ENCODE peak calls at places on chromosomes 2 and 18, in eight cellular contexts. H is lower leg skin; P is ascending aorta; J is activated CD8-positive, alpha-beta memory T cell treated with anti-CD3 and anti-CD28 coated beads for 4 hours; M is ecto neural progenitor cell; Z is activated B cell treated with CpG ODN at 0.5 μM for 24 hours; N is CD8-positive, alpha-beta memory T cell; W is stimulated activated CD4-positive, alpha-beta T cell treated with anti-CD3 and anti-CD28 coated beads, Interleukin-2, amount 100 ng/mL, for 24 hours. G is an unnamed sample.

GRCh38 chr2:194819367-194819766 is 837.7 kb upstream of the SLC39A10 start:
- DNase-seq in M (no peak), P (no peak), W (no peak), N (no peak), J (no peak), H (no peak), Z (no peak), G (no peak)

GRCh38 chr2:218082586-218083351 is 13.7 kb downstream of the RUFY4 start:
- DNase-seq in W (no peak), P (no peak), Z (no peak), H (no peak), J (no peak), M (no peak), N (no peak), G (no peak)

GRCh38 chr18:75553021-75553420 is 125.5 kb upstream of the SMIM21 start:
- DNase-seq in P (no peak), H (no peak), W (no peak), Z (no peak), M (no peak), N (no peak), J (no peak), G (no peak)

GRCh38 chr2:96353032-96353561 is 17.5 kb downstream of the NCAPH start:
- DNase-seq in P (peak), Z (no peak), W (no peak), M (no peak), H (peak), N (no peak), J (no peak), G (no peak)

GRCh38 chr2:2846379-2847130 is 515.5 kb upstream of the MYT1L start:
- DNase-seq in H (no peak), J (no peak), M (no peak), N (no peak), W (no peak), P (no peak), Z (no peak), G (no peak)

GRCh38 chr18:77207540-77207939 is 42.1 kb upstream of the GALR1 start:
- DNase-seq in M (no peak), H (peak), P (peak), J (no peak), Z (no peak), N (peak), W (peak), G (peak)

GRCh38 chr18:5294618-5295230 is 802 bp downstream of the ZBTB14 start:
- DNase-seq in N (peak), Z (peak), H (peak), M (peak), J (peak), P (peak), W (peak), G (peak)

GRCh38 chr2:31253344-31254155 is 19.6 kb downstream of the EHD3 start:
- DNase-seq in W (no peak), J (no peak), N (no peak), P (no peak), M (no peak), H (no peak), Z (no peak), G (no peak)

GRCh38 chr2:43327119-43327518 is 100.7 kb upstream of the ZFP36L2 start:
- DNase-seq in N (no peak), W (no peak), M (no peak), Z (no peak), H (no peak), J (no peak), P (peak), G (no peak)

GRCh38 chr2:42905341-42906114 is 113.1 kb upstream of the HAAO start:
- DNase-seq in H (no peak), J (no peak), M (no peak), P (peak), W (no peak), Z (no peak), N (no peak), G (no peak)

GRCh38 chr2:134836986-134837385 is 1.4 kb upstream of the ACMSD start:
- DNase-seq in N (no peak), J (no peak), W (no peak), M (no peak), P (no peak), Z (no peak), H (no peak), G (no peak)

GRCh38 chr2:124112966-124113365 is 87.9 kb downstream of the CNTNAP5 start:
- DNase-seq in M (no peak), P (no peak), N (no peak), H (no peak), W (no peak), Z (no peak), J (no peak), G (no peak)

GRCh38 chr2:31413876-31414550 is 529 bp downstream of the XDH start:
- DNase-seq in N (no peak), Z (no peak), M (no peak), P (no peak), W (no peak), H (no peak), J (no peak), G (no peak)

GRCh38 chr2:232328038-232328435 is 50.5 kb upstream of the ALPP start:
- DNase-seq in Z (no peak), N (no peak), H (no peak), P (no peak), J (no peak), W (no peak), M (no peak), G (no peak)

G was measured in upper lobe of left lung.